ENCODE peak calls at places on chromosome 18, in nine cellular contexts. O, I, W, K, C, F, N, X and Y are unnamed samples.

GRCh38 chr18:13545955-13546354 is 180.4 kb downstream of the FAM210A start:
- DNase-seq in O (no peak), I (no peak), W (no peak), K (no peak), C (peak), F (no peak), N (no peak), X (no peak), Y (no peak)

GRCh38 chr18:23155537-23155936 is 20.3 kb downstream of the CABLES1 start:
- DNase-seq in O (no peak), I (no peak), W (no peak), K (no peak), C (no peak), F (no peak), N (peak), X (no peak), Y (no peak)

GRCh38 chr18:47075098-47075883 is 39.9 kb upstream of the ELOA2 start:
- DNase-seq in O (peak), I (no peak), W (no peak), K (no peak), C (no peak), F (no peak), N (peak), X (no peak), Y (no peak)

GRCh38 chr18:71036783-71037182 is 747.9 kb downstream of the SOCS6 start:
- DNase-seq in O (no peak), I (no peak), W (no peak), K (no peak), C (no peak), F (no peak), N (no peak), X (no peak), Y (no peak)

GRCh38 chr18:69401475-69402218 is 959 bp downstream of the DOK6 start:
- DNase-seq in O (no peak), I (peak), W (no peak), K (peak), C (no peak), F (no peak), N (peak), X (no peak), Y (no peak)

GRCh38 chr18:55287146-55287806 is 300.7 kb downstream of the TCF4 start:
- DNase-seq in O (no peak), I (no peak), W (no peak), K (peak), C (no peak), F (no peak), N (no peak), X (no peak), Y (no peak)

GRCh38 chr18:58497845-58498244 is 131.0 kb downstream of the ALPK2 start:
- DNase-seq in O (no peak), I (no peak), W (no peak), K (no peak), C (no peak), F (no peak), N (peak), X (no peak), Y (no peak)

GRCh38 chr18:73741946-73742345 is 405.7 kb downstream of the FBXO15 start:
- DNase-seq in O (no peak), I (no peak), W (no peak), K (no peak), C (no peak), F (no peak), N (peak), X (no peak), Y (no peak)

GRCh38 chr18:56532176-56532840 is 106.1 kb downstream of the TXNL1 start:
- DNase-seq in O (no peak), I (no peak), W (no peak), K (no peak), C (no peak), F (no peak), N (no peak), X (peak), Y (no peak)

GRCh38 chr18:79780547-79780946 is 17.2 kb upstream of the KCNG2 start:
- DNase-seq in O (no peak), I (no peak), W (no peak), K (no peak), C (no peak), F (no peak), N (no peak), X (no peak), Y (no peak)

GRCh38 chr18:22710628-22711380 is 222.3 kb upstream of the RBBP8 start:
- DNase-seq in O (peak), I (peak), W (peak), K (peak), C (peak), F (peak), N (peak), X (no peak), Y (no peak)

GRCh38 chr18:60684843-60685513 is 312.4 kb upstream of the MC4R start:
- DNase-seq in O (no peak), I (no peak), W (no peak), K (no peak), C (no peak), F (no peak), N (peak), X (no peak), Y (no peak)

GRCh38 chr18:69387181-69387580 is 13.5 kb upstream of the DOK6 start:
- DNase-seq in O (no peak), I (no peak), W (no peak), K (no peak), C (no peak), F (no peak), N (no peak), X (no peak), Y (no peak)

GRCh38 chr18:61471832-61472406 is 138.7 kb downstream of the CDH20 start:
- DNase-seq in O (no peak), I (no peak), W (no peak), K (no peak), C (no peak), F (no peak), N (no peak), X (no peak), Y (no peak)

GRCh38 chr18:45386256-45386655 is 229.0 kb upstream of the SLC14A2 start:
- DNase-seq in O (peak), I (no peak), W (no peak), K (peak), C (no peak), F (no peak), N (peak), X (peak), Y (no peak)

GRCh38 chr18:3998698-3999333 is 456.3 kb downstream of the DLGAP1 start:
- DNase-seq in O (peak), I (no peak), W (no peak), K (peak), C (peak), F (no peak), N (peak), X (peak), Y (no peak)

GRCh38 chr18:13800505-13801259 is 23.3 kb upstream of the MC5R start:
- DNase-seq in O (peak), I (peak), W (peak), K (peak), C (peak), F (peak), N (peak), X (peak), Y (peak)

GRCh38 chr18:54247488-54248175 is 21.7 kb upstream of the POLI start:
- DNase-seq in O (no peak), I (no peak), W (no peak), K (no peak), C (no peak), F (no peak), N (no peak), X (peak), Y (no peak)

GRCh38 chr18:56575819-56576663 is 62.4 kb downstream of the TXNL1 start:
- DNase-seq in O (no peak), I (no peak), W (no peak), K (no peak), C (no peak), F (no peak), N (peak), X (peak), Y (no peak)

GRCh38 chr18:12278765-12279682 is 24.9 kb downstream of the CIDEA start:
- DNase-seq in O (peak), I (peak), W (peak), K (peak), C (peak), F (peak), N (peak), X (no peak), Y (peak)

GRCh38 chr18:28062446-28062845 is 114.5 kb downstream of the CDH2 start:
- DNase-seq in O (no peak), I (no peak), W (no peak), K (no peak), C (no peak), F (no peak), N (peak), X (no peak), Y (no peak)

GRCh38 chr18:5058768-5059539 is 138.1 kb downstream of the AKAIN1 start:
- DNase-seq in O (no peak), I (no peak), W (no peak), K (no peak), C (no peak), F (peak), N (no peak), X (peak), Y (peak)

GRCh38 chr18:36211612-36212065 is 24.3 kb downstream of the MOCOS start:
- DNase-seq in O (no peak), I (no peak), W (no peak), K (no peak), C (no peak), F (no peak), N (no peak), X (peak), Y (no peak)

GRCh38 chr18:62328775-62329525 is 3.8 kb downstream of the TNFRSF11A start:
- DNase-seq in O (no peak), I (no peak), W (no peak), K (no peak), C (no peak), F (no peak), N (no peak), X (no peak), Y (no peak)

GRCh38 chr18:24271381-24272331 is 126.0 kb downstream of the OSBPL1A start:
- DNase-seq in O (peak), I (peak), W (peak), K (peak), C (peak), F (peak), N (peak), X (peak), Y (peak)

GRCh38 chr18:813405-814071 is 1.5 kb upstream of the YES1 start:
- DNase-seq in O (no peak), I (no peak), W (no peak), K (no peak), C (no peak), F (no peak), N (no peak), X (no peak), Y (no peak)

GRCh38 chr18:812673-813404 is 797 bp upstream of the YES1 start:
- DNase-seq in O (peak), I (peak), W (peak), K (peak), C (peak), F (peak), N (peak), X (peak), Y (no peak)

GRCh38 chr18:809985-810642 is 1.9 kb downstream of the YES1 start:
- DNase-seq in O (no peak), I (no peak), W (no peak), K (no peak), C (no peak), F (no peak), N (no peak), X (peak), Y (no peak)

GRCh38 chr18:811192-812122 is 585 bp downstream of the YES1 start:
- DNase-seq in O (peak), I (no peak), W (peak), K (peak), C (peak), F (no peak), N (peak), X (peak), Y (no peak)

DNA sequence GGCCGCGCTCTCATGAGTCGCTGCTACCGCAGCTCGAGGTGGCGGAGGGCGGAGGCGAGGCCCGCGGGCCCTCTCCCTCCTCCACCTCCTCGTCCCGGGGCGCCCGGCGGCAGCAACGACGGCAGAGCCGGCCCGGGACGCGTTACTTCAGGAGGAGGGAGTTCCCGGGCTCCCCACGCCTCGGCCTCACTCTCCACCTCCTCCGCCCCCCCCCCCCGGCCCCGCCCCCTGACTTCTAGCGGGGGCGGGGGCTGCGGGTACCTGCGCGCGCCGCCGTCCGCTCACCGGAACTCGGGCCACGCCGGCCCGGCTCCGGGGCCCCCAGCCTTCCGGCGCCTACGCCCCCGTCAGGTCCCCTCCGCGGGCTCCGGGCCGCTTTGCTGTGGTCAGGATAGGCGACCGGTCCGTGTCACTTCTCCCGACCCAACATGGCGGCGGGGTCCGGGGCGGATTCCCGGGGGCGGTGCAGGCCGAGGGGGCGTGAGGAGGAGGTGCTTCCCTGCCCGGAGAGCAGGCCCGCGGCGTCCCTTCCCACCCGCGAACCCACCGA is at the start of gene YES1:
- DNase-seq in O (peak), I (peak), W (peak), K (peak), C (peak), F (peak), N (peak), X (peak), Y (peak)
- H3K4me3 ChIP-seq in O (peak), I (peak), W (peak), K (peak), C (peak), F (peak), N (peak), X (peak), Y (peak)

GRCh38 chr18:75489493-75490190 is 62.1 kb upstream of the SMIM21 start:
- DNase-seq in O (no peak), I (no peak), W (no peak), K (no peak), C (no peak), F (no peak), N (peak), X (no peak), Y (no peak)
- H3K4me3 ChIP-seq in O (no peak), I (no peak), W (no peak), K (no peak), C (no peak), F (no peak), N (no peak), X (no peak), Y (no peak)

GRCh38 chr18:75201936-75202335 is 7.0 kb downstream of the PTGR3 start:
- DNase-seq in O (no peak), I (no peak), W (peak), K (peak), C (no peak), F (no peak), N (no peak), X (no peak), Y (no peak)
- H3K4me3 ChIP-seq in O (no peak), I (no peak), W (no peak), K (no peak), C (no peak), F (no peak), N (no peak), X (no peak), Y (no peak)

GRCh38 chr18:48974304-48975220 is 23.8 kb upstream of the SMAD7 start:
- DNase-seq in O (no peak), I (no peak), W (no peak), K (peak), C (no peak), F (peak), N (no peak), X (no peak), Y (no peak)
- H3K4me3 ChIP-seq in O (no peak), I (peak), W (peak), K (peak), C (no peak), F (peak), N (peak), X (peak), Y (peak)

DNA sequence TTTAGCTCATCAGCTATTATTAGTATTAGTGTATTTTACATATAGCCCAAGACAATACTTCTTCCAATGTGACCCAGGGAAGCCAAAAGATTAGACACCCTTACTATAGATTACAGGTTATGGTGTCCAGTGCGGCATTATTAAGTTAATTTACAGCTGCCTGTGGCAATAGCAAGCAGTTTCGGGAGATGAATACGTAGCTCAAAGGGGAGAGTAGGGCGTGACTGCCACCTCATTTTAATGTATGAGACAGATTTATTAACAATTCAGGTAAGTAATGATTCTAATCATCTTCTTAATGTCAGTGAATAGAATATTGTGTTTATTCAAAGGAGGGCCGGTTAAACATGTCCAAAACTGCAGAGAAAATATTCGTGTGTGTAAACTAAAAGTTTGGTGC is 6.8 kb upstream of the DSG3 start:
- DNase-seq in O (no peak), I (no peak), W (no peak), K (no peak), C (no peak), F (no peak), N (no peak), X (no peak), Y (no peak)
- H3K4me3 ChIP-seq in O (no peak), I (no peak), W (no peak), K (no peak), C (no peak), F (no peak), N (no peak), X (no peak), Y (no peak)